ENCODE peak calls at places on chromosomes 2 and 18, in ten cellular contexts. One of them, this sample, is unnamed.

GRCh38 chr2:198098918-198099317 is 294.5 kb downstream of the PLCL1 start:
- DNase-seq in HS-27A: no peak
- DNase-seq in PC-3: no peak
- DNase-seq in fibroblast of the conjunctiva: no peak
- DNase-seq in NCI-H1092: no peak
- DNase-seq in T-helper 2 cell: no peak
- DNase-seq in right lobe of liver: no peak
- DNase-seq in GM20000: no peak
- DNase-seq in activated CD8-positive, alpha-beta memory T cell treated with anti-CD3 and anti-CD28 coated beads for 24 hours: no peak
- DNase-seq in SW 1271: no peak
- DNase-seq in this sample: no peak

GRCh38 chr2:173354073-173354600 is 535 bp upstream of the CDCA7 start:
- DNase-seq in T-helper 2 cell: no peak
- DNase-seq in HS-27A: no peak
- DNase-seq in PC-3: no peak
- DNase-seq in activated CD8-positive, alpha-beta memory T cell treated with anti-CD3 and anti-CD28 coated beads for 24 hours: no peak
- DNase-seq in NCI-H1092: peak
- DNase-seq in SW 1271: peak
- DNase-seq in GM20000: peak
- DNase-seq in fibroblast of the conjunctiva: no peak
- DNase-seq in right lobe of liver: no peak
- DNase-seq in this sample: no peak

GRCh38 chr18:1394966-1395365 is 490.3 kb downstream of the ADCYAP1 start:
- DNase-seq in activated CD8-positive, alpha-beta memory T cell treated with anti-CD3 and anti-CD28 coated beads for 24 hours: no peak
- DNase-seq in fibroblast of the conjunctiva: no peak
- DNase-seq in PC-3: no peak
- DNase-seq in GM20000: no peak
- DNase-seq in HS-27A: no peak
- DNase-seq in SW 1271: no peak
- DNase-seq in T-helper 2 cell: no peak
- DNase-seq in NCI-H1092: no peak
- DNase-seq in right lobe of liver: no peak
- DNase-seq in this sample: no peak

GRCh38 chr18:37218022-37218590 is 347.5 kb downstream of the CELF4 start:
- DNase-seq in NCI-H1092: no peak
- DNase-seq in activated CD8-positive, alpha-beta memory T cell treated with anti-CD3 and anti-CD28 coated beads for 24 hours: no peak
- DNase-seq in PC-3: no peak
- DNase-seq in right lobe of liver: no peak
- DNase-seq in fibroblast of the conjunctiva: no peak
- DNase-seq in HS-27A: no peak
- DNase-seq in GM20000: no peak
- DNase-seq in T-helper 2 cell: no peak
- DNase-seq in SW 1271: no peak
- DNase-seq in this sample: no peak

GRCh38 chr2:182672471-182673165 is 43.4 kb upstream of the DNAJC10 start:
- DNase-seq in NCI-H1092: no peak
- DNase-seq in GM20000: no peak
- DNase-seq in T-helper 2 cell: no peak
- DNase-seq in right lobe of liver: no peak
- DNase-seq in SW 1271: peak
- DNase-seq in HS-27A: no peak
- DNase-seq in activated CD8-positive, alpha-beta memory T cell treated with anti-CD3 and anti-CD28 coated beads for 24 hours: no peak
- DNase-seq in fibroblast of the conjunctiva: peak
- DNase-seq in PC-3: peak
- DNase-seq in this sample: no peak

GRCh38 chr2:15936277-15937104 is 3.9 kb upstream of the MYCN start:
- DNase-seq in T-helper 2 cell: no peak
- DNase-seq in SW 1271: no peak
- DNase-seq in GM20000: no peak
- DNase-seq in fibroblast of the conjunctiva: no peak
- DNase-seq in HS-27A: no peak
- DNase-seq in NCI-H1092: no peak
- DNase-seq in PC-3: no peak
- DNase-seq in right lobe of liver: no peak
- DNase-seq in activated CD8-positive, alpha-beta memory T cell treated with anti-CD3 and anti-CD28 coated beads for 24 hours: no peak
- DNase-seq in this sample: no peak

GRCh38 chr2:10362096-10362897 is 59.6 kb downstream of the HPCAL1 start:
- DNase-seq in NCI-H1092: no peak
- DNase-seq in fibroblast of the conjunctiva: no peak
- DNase-seq in right lobe of liver: no peak
- DNase-seq in PC-3: no peak
- DNase-seq in SW 1271: no peak
- DNase-seq in activated CD8-positive, alpha-beta memory T cell treated with anti-CD3 and anti-CD28 coated beads for 24 hours: no peak
- DNase-seq in T-helper 2 cell: no peak
- DNase-seq in GM20000: no peak
- DNase-seq in HS-27A: no peak
- DNase-seq in this sample: no peak

GRCh38 chr2:237696471-237696870 is 69.1 kb downstream of the LRRFIP1 start:
- DNase-seq in right lobe of liver: no peak
- DNase-seq in NCI-H1092: no peak
- DNase-seq in PC-3: no peak
- DNase-seq in fibroblast of the conjunctiva: no peak
- DNase-seq in SW 1271: no peak
- DNase-seq in HS-27A: no peak
- DNase-seq in T-helper 2 cell: no peak
- DNase-seq in activated CD8-positive, alpha-beta memory T cell treated with anti-CD3 and anti-CD28 coated beads for 24 hours: peak
- DNase-seq in GM20000: no peak
- DNase-seq in this sample: no peak

GRCh38 chr2:174013310-174013751 is 48.2 kb upstream of the SP3 start:
- DNase-seq in right lobe of liver: no peak
- DNase-seq in activated CD8-positive, alpha-beta memory T cell treated with anti-CD3 and anti-CD28 coated beads for 24 hours: no peak
- DNase-seq in GM20000: no peak
- DNase-seq in T-helper 2 cell: no peak
- DNase-seq in HS-27A: no peak
- DNase-seq in SW 1271: no peak
- DNase-seq in fibroblast of the conjunctiva: no peak
- DNase-seq in PC-3: no peak
- DNase-seq in NCI-H1092: no peak
- DNase-seq in this sample: no peak

GRCh38 chr2:232571026-232571474 is 20.6 kb downstream of the EIF4E2 start:
- DNase-seq in T-helper 2 cell: no peak
- DNase-seq in GM20000: no peak
- DNase-seq in HS-27A: no peak
- DNase-seq in NCI-H1092: no peak
- DNase-seq in SW 1271: no peak
- DNase-seq in right lobe of liver: peak
- DNase-seq in activated CD8-positive, alpha-beta memory T cell treated with anti-CD3 and anti-CD28 coated beads for 24 hours: no peak
- DNase-seq in fibroblast of the conjunctiva: no peak
- DNase-seq in PC-3: no peak
- DNase-seq in this sample: no peak

GRCh38 chr18:48902023-48902855 is 48.5 kb downstream of the SMAD7 start:
- DNase-seq in GM20000: no peak
- DNase-seq in right lobe of liver: peak
- DNase-seq in PC-3: peak
- DNase-seq in activated CD8-positive, alpha-beta memory T cell treated with anti-CD3 and anti-CD28 coated beads for 24 hours: no peak
- DNase-seq in HS-27A: peak
- DNase-seq in SW 1271: no peak
- DNase-seq in fibroblast of the conjunctiva: peak
- DNase-seq in T-helper 2 cell: no peak
- DNase-seq in NCI-H1092: peak
- DNase-seq in this sample: peak

GRCh38 chr2:72104821-72105588 is 42.7 kb downstream of the CYP26B1 start:
- DNase-seq in NCI-H1092: no peak
- DNase-seq in HS-27A: no peak
- DNase-seq in SW 1271: no peak
- DNase-seq in activated CD8-positive, alpha-beta memory T cell treated with anti-CD3 and anti-CD28 coated beads for 24 hours: peak
- DNase-seq in GM20000: no peak
- DNase-seq in right lobe of liver: no peak
- DNase-seq in T-helper 2 cell: no peak
- DNase-seq in PC-3: no peak
- DNase-seq in fibroblast of the conjunctiva: no peak
- DNase-seq in this sample: peak

GRCh38 chr18:31487251-31488015 is 10.5 kb upstream of the DSG2 start:
- DNase-seq in PC-3: peak
- DNase-seq in HS-27A: no peak
- DNase-seq in SW 1271: no peak
- DNase-seq in T-helper 2 cell: no peak
- DNase-seq in activated CD8-positive, alpha-beta memory T cell treated with anti-CD3 and anti-CD28 coated beads for 24 hours: no peak
- DNase-seq in right lobe of liver: no peak
- DNase-seq in NCI-H1092: no peak
- DNase-seq in fibroblast of the conjunctiva: peak
- DNase-seq in GM20000: no peak
- DNase-seq in this sample: no peak

GRCh38 chr2:95077893-95078603 is 43.6 kb downstream of the MRPS5 start:
- DNase-seq in right lobe of liver: no peak
- DNase-seq in PC-3: no peak
- DNase-seq in NCI-H1092: no peak
- DNase-seq in T-helper 2 cell: no peak
- DNase-seq in HS-27A: no peak
- DNase-seq in GM20000: peak
- DNase-seq in fibroblast of the conjunctiva: no peak
- DNase-seq in SW 1271: no peak
- DNase-seq in activated CD8-positive, alpha-beta memory T cell treated with anti-CD3 and anti-CD28 coated beads for 24 hours: no peak
- DNase-seq in this sample: no peak

GRCh38 chr2:37168217-37168981 is 11.6 kb upstream of the EIF2AK2 start:
- DNase-seq in right lobe of liver: no peak
- DNase-seq in SW 1271: peak
- DNase-seq in fibroblast of the conjunctiva: peak
- DNase-seq in GM20000: peak
- DNase-seq in NCI-H1092: no peak
- DNase-seq in T-helper 2 cell: no peak
- DNase-seq in activated CD8-positive, alpha-beta memory T cell treated with anti-CD3 and anti-CD28 coated beads for 24 hours: no peak
- DNase-seq in PC-3: peak
- DNase-seq in HS-27A: no peak
- DNase-seq in this sample: no peak

GRCh38 chr2:150376627-150377335 is 110.7 kb downstream of the RND3 start:
- DNase-seq in fibroblast of the conjunctiva: peak
- DNase-seq in GM20000: no peak
- DNase-seq in right lobe of liver: peak
- DNase-seq in PC-3: peak
- DNase-seq in SW 1271: no peak
- DNase-seq in activated CD8-positive, alpha-beta memory T cell treated with anti-CD3 and anti-CD28 coated beads for 24 hours: no peak
- DNase-seq in T-helper 2 cell: no peak
- DNase-seq in NCI-H1092: no peak
- DNase-seq in HS-27A: no peak
- DNase-seq in this sample: no peak

GRCh38 chr2:241858206-241859016 is at the start of gene PDCD1:
- DNase-seq in HS-27A: no peak
- DNase-seq in NCI-H1092: no peak
- DNase-seq in T-helper 2 cell: peak
- DNase-seq in SW 1271: no peak
- DNase-seq in right lobe of liver: peak
- DNase-seq in PC-3: no peak
- DNase-seq in activated CD8-positive, alpha-beta memory T cell treated with anti-CD3 and anti-CD28 coated beads for 24 hours: peak
- DNase-seq in GM20000: peak
- DNase-seq in fibroblast of the conjunctiva: no peak
- DNase-seq in this sample: no peak

GRCh38 chr2:18436408-18437077 is 123.9 kb downstream of the RDH14 start:
- DNase-seq in GM20000: no peak
- DNase-seq in right lobe of liver: no peak
- DNase-seq in activated CD8-positive, alpha-beta memory T cell treated with anti-CD3 and anti-CD28 coated beads for 24 hours: no peak
- DNase-seq in HS-27A: peak
- DNase-seq in fibroblast of the conjunctiva: no peak
- DNase-seq in PC-3: peak
- DNase-seq in SW 1271: no peak
- DNase-seq in T-helper 2 cell: no peak
- DNase-seq in NCI-H1092: no peak
- DNase-seq in this sample: no peak